ENCODE peak calls at places on chromosomes 2 and 18, in five cellular contexts. K is stimulated activated CD4-positive, alpha-beta T cell treated with anti-CD3 and anti-CD28 coated beads, Interleukin-2, amount 100 ng/mL, for 48 hours; H is fibroblast of lung; B is LHCN-M2; P is T-helper 9 cell. U is an unnamed sample.

GRCh38 chr2:201234167-201235139 is 25.9 kb upstream of the CASP8 start:
- DNase-seq in K (no peak), H (no peak), B (no peak), P (no peak), U (peak; percentile 70)

GRCh38 chr2:236865052-236865451 is 220.6 kb upstream of the COPS8 start:
- DNase-seq in K (no peak), H (no peak), B (no peak), P (no peak), U (no peak)

GRCh38 chr2:54585136-54585535 is 129.0 kb downstream of the SPTBN1 start:
- DNase-seq in K (no peak), H (no peak), B (no peak), P (no peak), U (no peak)

GRCh38 chr2:30481323-30481800 is 34.3 kb downstream of the LCLAT1 start:
- DNase-seq in K (no peak), H (no peak), B (no peak), P (no peak), U (peak; percentile 74)

GRCh38 chr2:98539056-98539735 is 69.1 kb downstream of the COA5 start:
- DNase-seq in K (no peak), H (no peak), B (no peak), P (no peak), U (no peak)

GRCh38 chr2:86477349-86477748 is 36.2 kb downstream of the KDM3A start:
- DNase-seq in K (no peak), H (no peak), B (no peak), P (no peak), U (no peak)

GRCh38 chr18:59861963-59862819 is 37.6 kb upstream of the PMAIP1 start:
- DNase-seq in K (no peak), H (no peak), B (peak; percentile 34), P (no peak), U (no peak)

GRCh38 chr18:61892683-61893303 is at the start of gene RNF152:
- DNase-seq in K (no peak), H (peak; percentile 29), B (no peak), P (peak; percentile 21), U (peak; percentile 58)

GRCh38 chr18:48326901-48327675 is 82.1 kb downstream of the ZBTB7C start:
- DNase-seq in K (no peak), H (peak; percentile 46), B (peak; percentile 63), P (no peak), U (no peak)

GRCh38 chr18:55185391-55185790 is 226.1 kb upstream of the CCDC68 start:
- DNase-seq in K (no peak), H (no peak), B (peak; percentile 16), P (no peak), U (no peak)

GRCh38 chr2:135299656-135300244 is 231.3 kb downstream of the ZRANB3 start:
- DNase-seq in K (no peak), H (peak; percentile 17), B (peak; percentile 36), P (no peak), U (peak; percentile 90)

GRCh38 chr2:156452971-156453370 is 16.8 kb downstream of the GPD2 start:
- DNase-seq in K (no peak), H (peak; percentile 45), B (peak; percentile 94), P (no peak), U (no peak)

GRCh38 chr2:127174176-127174575 is 45.9 kb downstream of the CYP27C1 start:
- DNase-seq in K (no peak), H (peak; percentile 61), B (peak; percentile 35), P (no peak), U (no peak)

GRCh38 chr2:190679391-190679790 is 30.5 kb downstream of the NAB1 start:
- DNase-seq in K (no peak), H (no peak), B (no peak), P (no peak), U (no peak)

GRCh38 chr18:6566338-6566911 is 151.7 kb upstream of the L3MBTL4 start:
- DNase-seq in K (no peak), H (no peak), B (no peak), P (no peak), U (no peak)

GRCh38 chr2:98839292-98839691 is 96.7 kb downstream of the CRACDL start:
- DNase-seq in K (no peak), H (peak; percentile 3), B (peak; percentile 43), P (no peak), U (no peak)

GRCh38 chr2:36663851-36664715 is 32.4 kb upstream of the VIT start:
- DNase-seq in K (no peak), H (peak; percentile 85), B (peak; percentile 83), P (no peak), U (peak; percentile 77)

GRCh38 chr2:70964596-70965386 is 13.6 kb upstream of the ANKRD53 start:
- DNase-seq in K (peak; percentile 86), H (peak; percentile 66), B (peak; percentile 56), P (peak; percentile 84), U (no peak)

GRCh38 chr2:3450385-3451031 is 68.8 kb downstream of the ADI1 start:
- DNase-seq in K (no peak), H (no peak), B (no peak), P (no peak), U (no peak)

GRCh38 chr2:223469270-223470057 is 132.7 kb downstream of the SCG2 start:
- DNase-seq in K (no peak), H (peak; percentile 81), B (peak; percentile 96), P (no peak), U (no peak)

GRCh38 chr2:55026202-55026601 is 24.0 kb downstream of the RTN4 start:
- DNase-seq in K (no peak), H (peak; percentile 62), B (no peak), P (no peak), U (peak; percentile 28)

GRCh38 chr2:238488347-238488826 is 61.7 kb downstream of the ASB1 start:
- DNase-seq in K (no peak), H (no peak), B (no peak), P (no peak), U (no peak)

GRCh38 chr2:223008162-223008561 is 43.8 kb upstream of the KCNE4 start:
- DNase-seq in K (no peak), H (no peak), B (peak; percentile 58), P (no peak), U (no peak)

GRCh38 chr18:49613141-49613641 is 51.3 kb downstream of the LIPG start:
- DNase-seq in K (no peak), H (no peak), B (no peak), P (no peak), U (no peak)

GRCh38 chr2:17649026-17649425 is 104.6 kb downstream of the SMC6 start:
- DNase-seq in K (no peak), H (no peak), B (no peak), P (no peak), U (no peak)

GRCh38 chr2:96207778-96208143 is 866 bp downstream of the STARD7 start:
- DNase-seq in K (no peak), H (no peak), B (no peak), P (no peak), U (no peak)

GRCh38 chr2:170690671-170691070 is 24.5 kb upstream of the SP5 start:
- DNase-seq in K (no peak), H (no peak), B (no peak), P (no peak), U (no peak)